ENCODE peak calls at places on chromosomes 4 and X, in four cellular contexts. One of them, this sample, is unnamed.

GRCh38 chr4:142353149-142353738 is 492.9 kb downstream of the INPP4B start:
- DNase-seq in SK-N-SH: no peak
- DNase-seq in A549: no peak
- DNase-seq in HCT116: peak
- DNase-seq in this sample: no peak

GRCh38 chr4:141501931-141502330 is 134.5 kb upstream of the IL15 start:
- DNase-seq in SK-N-SH: no peak
- DNase-seq in A549: no peak
- DNase-seq in HCT116: no peak
- DNase-seq in this sample: no peak

GRCh38 chrX:13430136-13430827 is 110.4 kb upstream of the ATXN3L start:
- DNase-seq in SK-N-SH: no peak
- DNase-seq in HCT116: no peak
- DNase-seq in A549: no peak
- DNase-seq in this sample: no peak

GRCh38 chr4:163331629-163332360 is 601 bp downstream of the NPY1R start:
- DNase-seq in HCT116: no peak
- DNase-seq in A549: peak
- DNase-seq in SK-N-SH: peak
- DNase-seq in this sample: no peak

GRCh38 chrX:77638397-77638796 is 147.6 kb downstream of the ATRX start:
- DNase-seq in SK-N-SH: no peak
- DNase-seq in A549: no peak
- DNase-seq in HCT116: no peak
- DNase-seq in this sample: no peak

GRCh38 chr4:139337612-139338011 is 35.3 kb upstream of the NDUFC1 start:
- DNase-seq in HCT116: no peak
- DNase-seq in A549: no peak
- DNase-seq in SK-N-SH: no peak
- DNase-seq in this sample: no peak

GRCh38 chr4:13548984-13549546 is 4.8 kb upstream of the NKX3-2 start:
- DNase-seq in SK-N-SH: peak
- DNase-seq in A549: peak
- DNase-seq in HCT116: peak
- DNase-seq in this sample: peak

GRCh38 chrX:45850775-45851433 is 650.2 kb upstream of the DIPK2B start:
- DNase-seq in SK-N-SH: peak
- DNase-seq in HCT116: no peak
- DNase-seq in A549: peak
- DNase-seq in this sample: no peak

GRCh38 chrX:133448512-133449076 is 33.3 kb upstream of the GPC4 start:
- DNase-seq in HCT116: no peak
- DNase-seq in A549: no peak
- DNase-seq in SK-N-SH: no peak
- DNase-seq in this sample: no peak

GRCh38 chr4:77959566-77960338 is 97.1 kb downstream of the MRPL1 start:
- DNase-seq in A549: peak
- DNase-seq in HCT116: peak
- DNase-seq in SK-N-SH: peak
- DNase-seq in this sample: peak

GRCh38 chrX:11664211-11664888 is 1.4 kb downstream of the ARHGAP6 start:
- DNase-seq in A549: no peak
- DNase-seq in HCT116: no peak
- DNase-seq in SK-N-SH: peak
- DNase-seq in this sample: no peak

GRCh38 chrX:57918750-57919436 is 8.6 kb upstream of the ZXDA start:
- DNase-seq in HCT116: peak
- DNase-seq in SK-N-SH: peak
- DNase-seq in A549: no peak
- DNase-seq in this sample: no peak

GRCh38 chr4:8438743-8439142 is 1.8 kb downstream of the ACOX3 start:
- DNase-seq in A549: no peak
- DNase-seq in SK-N-SH: no peak
- DNase-seq in HCT116: no peak
- DNase-seq in this sample: no peak

GRCh38 chr4:56995525-56995924 is 16.8 kb downstream of the POLR2B start:
- DNase-seq in SK-N-SH: no peak
- DNase-seq in A549: no peak
- DNase-seq in HCT116: no peak
- DNase-seq in this sample: no peak

GRCh38 chr4:57490520-57490919 is 380.3 kb upstream of the IGFBP7 start:
- DNase-seq in SK-N-SH: no peak
- DNase-seq in A549: peak
- DNase-seq in HCT116: no peak
- DNase-seq in this sample: no peak

GRCh38 chr4:74098628-74098995 is 383 bp downstream of the CXCL2 start:
- DNase-seq in A549: no peak
- DNase-seq in HCT116: no peak
- DNase-seq in SK-N-SH: no peak
- DNase-seq in this sample: no peak

GRCh38 chr4:42641696-42642095 is 15.2 kb downstream of the ATP8A1 start:
- DNase-seq in HCT116: no peak
- DNase-seq in A549: no peak
- DNase-seq in SK-N-SH: no peak
- DNase-seq in this sample: no peak

GRCh38 chrX:101429934-101430333 is 21.9 kb downstream of the HNRNPH2 start:
- DNase-seq in A549: no peak
- DNase-seq in SK-N-SH: no peak
- DNase-seq in HCT116: no peak
- DNase-seq in this sample: no peak

GRCh38 chr4:121025540-121025939 is 46.8 kb downstream of the NDNF start:
- DNase-seq in HCT116: no peak
- DNase-seq in A549: no peak
- DNase-seq in SK-N-SH: no peak
- DNase-seq in this sample: no peak

DNA sequence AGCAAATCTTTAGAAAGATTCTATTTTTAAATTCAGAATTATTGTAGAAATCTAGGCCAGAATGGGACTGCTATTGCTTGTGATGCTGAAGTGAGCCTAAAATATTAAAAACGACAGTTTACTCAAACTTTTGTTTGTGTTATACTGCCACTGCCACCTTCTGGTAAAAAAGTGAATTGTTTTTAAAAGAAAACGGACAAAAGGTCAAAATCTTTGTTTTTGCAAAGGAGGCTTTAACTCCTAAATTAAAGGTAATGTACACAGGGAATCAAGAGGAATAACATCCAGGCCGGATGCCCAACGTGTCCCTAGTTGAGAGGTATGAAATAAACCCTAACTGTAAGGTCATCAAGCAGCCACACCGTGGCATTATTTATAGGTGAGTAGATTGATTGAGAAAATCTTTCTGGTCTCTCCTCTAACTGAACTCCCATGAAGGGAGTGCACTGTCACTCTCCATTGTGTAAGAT is 338.3 kb upstream of the GALNT7 start:
- DNase-seq in SK-N-SH: peak
- DNase-seq in HCT116: peak
- DNase-seq in A549: no peak
- DNase-seq in this sample: no peak
- TF ChIP-seq MAX in SK-N-SH: no peak
- TF ChIP-seq MAX in HCT116: no peak
- TF ChIP-seq MAX in A549: no peak
- TF ChIP-seq MAX in this sample: no peak

GRCh38 chr4:127975121-127975770 is 10.0 kb downstream of the ABHD18 start:
- DNase-seq in HCT116: no peak
- DNase-seq in A549: peak
- DNase-seq in SK-N-SH: no peak
- DNase-seq in this sample: no peak
- TF ChIP-seq MAX in HCT116: no peak
- TF ChIP-seq MAX in A549: no peak
- TF ChIP-seq MAX in SK-N-SH: no peak
- TF ChIP-seq MAX in this sample: no peak

DNA sequence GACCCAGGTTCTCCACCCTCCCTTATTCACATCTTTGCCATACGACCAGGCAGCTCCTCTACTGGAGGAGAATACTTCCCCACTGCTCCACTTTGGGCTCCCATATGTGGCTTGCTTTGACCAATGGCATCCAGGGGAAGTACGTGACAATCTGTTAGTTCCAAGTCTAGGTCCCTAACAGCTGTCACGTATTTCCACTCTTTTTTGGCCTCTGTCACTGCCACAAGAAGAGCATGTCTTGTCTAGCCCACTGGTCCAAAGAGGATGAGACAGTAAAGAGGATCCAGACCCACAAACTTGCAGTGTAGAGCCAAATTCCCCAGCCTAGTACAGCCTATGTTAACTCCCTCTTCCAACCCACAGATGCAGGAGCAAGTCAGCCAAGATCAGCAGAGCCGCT is 49.7 kb upstream of the GATB start:
- DNase-seq in HCT116: no peak
- DNase-seq in SK-N-SH: no peak
- DNase-seq in A549: no peak
- DNase-seq in this sample: no peak
- TF ChIP-seq MAX in HCT116: no peak
- TF ChIP-seq MAX in SK-N-SH: no peak
- TF ChIP-seq MAX in A549: no peak
- TF ChIP-seq MAX in this sample: no peak

GRCh38 chr4:127015616-127016015 is 617.1 kb upstream of the INTU start:
- DNase-seq in SK-N-SH: no peak
- DNase-seq in HCT116: no peak
- DNase-seq in A549: no peak
- DNase-seq in this sample: no peak
- TF ChIP-seq MAX in SK-N-SH: no peak
- TF ChIP-seq MAX in HCT116: no peak
- TF ChIP-seq MAX in A549: no peak
- TF ChIP-seq MAX in this sample: no peak

GRCh38 chrX:72048515-72049455 is 82.9 kb downstream of the RTL5 start:
- DNase-seq in A549: no peak
- DNase-seq in HCT116: no peak
- DNase-seq in SK-N-SH: peak
- DNase-seq in this sample: no peak

GRCh38 chrX:72052415-72053090 is 79.2 kb downstream of the RTL5 start:
- DNase-seq in A549: no peak
- DNase-seq in SK-N-SH: no peak
- DNase-seq in HCT116: no peak
- DNase-seq in this sample: no peak

GRCh38 chrX:72053508-72053907 is 78.2 kb downstream of the RTL5 start:
- DNase-seq in A549: no peak
- DNase-seq in HCT116: no peak
- DNase-seq in SK-N-SH: no peak
- DNase-seq in this sample: no peak

GRCh38 chrX:72051589-72051988 is 80.1 kb downstream of the RTL5 start:
- DNase-seq in HCT116: no peak
- DNase-seq in SK-N-SH: no peak
- DNase-seq in A549: no peak
- DNase-seq in this sample: no peak

DNA sequence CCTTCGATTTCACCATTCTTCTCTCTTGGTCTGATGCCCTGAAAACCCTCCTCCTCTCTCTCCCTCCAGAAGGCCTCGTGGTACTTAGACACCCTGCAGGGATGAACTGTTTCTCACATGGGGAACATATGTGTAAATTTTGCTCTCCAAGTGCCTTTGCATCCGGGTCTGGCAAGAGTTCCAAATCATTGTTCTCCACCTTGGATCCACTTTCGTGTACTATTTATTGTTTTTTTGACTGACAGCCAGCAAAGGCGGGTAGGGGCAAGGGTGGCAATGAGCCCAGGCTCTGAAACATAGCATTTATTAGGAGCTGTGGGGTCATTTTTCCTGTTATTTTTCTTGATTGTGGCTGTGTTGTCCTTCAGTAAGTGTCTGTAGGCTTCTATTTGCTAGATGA is 81.7 kb downstream of the RTL5 start:
- DNase-seq in A549: no peak
- DNase-seq in SK-N-SH: no peak
- DNase-seq in HCT116: no peak
- DNase-seq in this sample: no peak
- TF ChIP-seq MAX in A549: no peak
- TF ChIP-seq MAX in SK-N-SH: no peak
- TF ChIP-seq MAX in HCT116: no peak
- TF ChIP-seq MAX in this sample: no peak

DNA sequence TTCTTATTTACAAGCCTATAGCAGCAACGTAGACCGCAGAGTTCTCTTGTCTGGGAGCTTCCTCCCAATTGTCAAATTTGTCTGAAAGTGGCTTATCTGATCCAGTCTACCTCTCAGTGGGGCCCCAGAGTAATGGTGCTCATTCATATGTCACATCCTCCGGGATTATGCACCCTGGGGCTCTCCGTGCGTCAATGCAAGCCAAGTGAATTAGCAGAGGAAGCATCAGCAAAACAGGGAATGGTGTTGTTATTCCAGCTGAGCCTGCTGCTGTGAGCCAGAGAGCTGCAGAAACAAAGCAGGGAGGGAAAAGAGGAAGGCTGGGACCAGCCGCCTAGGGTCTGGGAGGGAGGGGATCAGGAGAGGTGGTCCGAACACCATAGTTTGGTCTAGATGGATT is 95.3 kb downstream of the CLNK start:
- DNase-seq in SK-N-SH: no peak
- DNase-seq in HCT116: no peak
- DNase-seq in A549: no peak
- DNase-seq in this sample: no peak
- TF ChIP-seq MAX in SK-N-SH: no peak
- TF ChIP-seq MAX in HCT116: no peak
- TF ChIP-seq MAX in A549: no peak
- TF ChIP-seq MAX in this sample: no peak

GRCh38 chrX:71923516-71923915 is 12.9 kb downstream of the NHSL2 start:
- DNase-seq in A549: no peak
- DNase-seq in HCT116: no peak
- DNase-seq in SK-N-SH: peak
- DNase-seq in this sample: no peak
- TF ChIP-seq MAX in A549: no peak
- TF ChIP-seq MAX in HCT116: no peak
- TF ChIP-seq MAX in SK-N-SH: no peak
- TF ChIP-seq MAX in this sample: no peak

GRCh38 chrX:16839224-16839851 is 30.8 kb downstream of the RBBP7 start:
- DNase-seq in A549: no peak
- DNase-seq in HCT116: no peak
- DNase-seq in SK-N-SH: no peak
- DNase-seq in this sample: no peak
- TF ChIP-seq MAX in A549: no peak
- TF ChIP-seq MAX in HCT116: no peak
- TF ChIP-seq MAX in SK-N-SH: no peak
- TF ChIP-seq MAX in this sample: no peak

This sample was measured in GM12878.